ENCODE peak calls at places on chromosomes 1 and 21, in four cellular contexts. One of them, this sample, is unnamed.

GRCh38 chr1:27504588-27505419 is 14.8 kb upstream of the WASF2 start:
- DNase-seq in fibroblast of mammary gland: peak
- DNase-seq in CD8-positive, alpha-beta T cell: no peak
- DNase-seq in CD8-positive, alpha-beta memory T cell: no peak
- DNase-seq in this sample: peak

GRCh38 chr1:93349231-93350135 is 3.8 kb downstream of the DR1 start:
- DNase-seq in fibroblast of mammary gland: peak
- DNase-seq in CD8-positive, alpha-beta T cell: no peak
- DNase-seq in CD8-positive, alpha-beta memory T cell: no peak
- DNase-seq in this sample: no peak

GRCh38 chr21:29787011-29787909 is 152.5 kb downstream of the GRIK1 start:
- DNase-seq in fibroblast of mammary gland: no peak
- DNase-seq in CD8-positive, alpha-beta T cell: no peak
- DNase-seq in CD8-positive, alpha-beta memory T cell: no peak
- DNase-seq in this sample: no peak

GRCh38 chr1:78292361-78292760 is 198.4 kb upstream of the PTGFR start:
- DNase-seq in fibroblast of mammary gland: peak
- DNase-seq in CD8-positive, alpha-beta T cell: no peak
- DNase-seq in CD8-positive, alpha-beta memory T cell: no peak
- DNase-seq in this sample: no peak

GRCh38 chr1:71464016-71464415 is 383.2 kb upstream of the ZRANB2 start:
- DNase-seq in fibroblast of mammary gland: peak
- DNase-seq in CD8-positive, alpha-beta T cell: no peak
- DNase-seq in CD8-positive, alpha-beta memory T cell: no peak
- DNase-seq in this sample: peak

GRCh38 chr21:35412231-35412630 is 363.1 kb upstream of the RUNX1 start:
- DNase-seq in fibroblast of mammary gland: no peak
- DNase-seq in CD8-positive, alpha-beta T cell: no peak
- DNase-seq in CD8-positive, alpha-beta memory T cell: no peak
- DNase-seq in this sample: no peak

GRCh38 chr1:205351984-205352713 is 4.6 kb downstream of the KLHDC8A start:
- DNase-seq in fibroblast of mammary gland: peak
- DNase-seq in CD8-positive, alpha-beta T cell: no peak
- DNase-seq in CD8-positive, alpha-beta memory T cell: no peak
- DNase-seq in this sample: no peak

GRCh38 chr1:115883240-115883639 is 42.3 kb upstream of the NHLH2 start:
- DNase-seq in fibroblast of mammary gland: no peak
- DNase-seq in CD8-positive, alpha-beta T cell: no peak
- DNase-seq in CD8-positive, alpha-beta memory T cell: no peak
- DNase-seq in this sample: no peak

GRCh38 chr1:6424000-6424565 is 493 bp upstream of the ESPN start:
- DNase-seq in fibroblast of mammary gland: no peak
- DNase-seq in CD8-positive, alpha-beta T cell: no peak
- DNase-seq in CD8-positive, alpha-beta memory T cell: no peak
- DNase-seq in this sample: no peak

GRCh38 chr21:21163904-21164303 is 165.7 kb downstream of the NCAM2 start:
- DNase-seq in fibroblast of mammary gland: peak
- DNase-seq in CD8-positive, alpha-beta T cell: peak
- DNase-seq in CD8-positive, alpha-beta memory T cell: peak
- DNase-seq in this sample: peak

GRCh38 chr1:8495928-8496401 is 178.1 kb downstream of the SLC45A1 start:
- DNase-seq in fibroblast of mammary gland: peak
- DNase-seq in CD8-positive, alpha-beta T cell: no peak
- DNase-seq in CD8-positive, alpha-beta memory T cell: no peak
- DNase-seq in this sample: peak

GRCh38 chr1:230509281-230509977 is 83.3 kb upstream of the PGBD5 start:
- DNase-seq in fibroblast of mammary gland: peak
- DNase-seq in CD8-positive, alpha-beta T cell: no peak
- DNase-seq in CD8-positive, alpha-beta memory T cell: no peak
- DNase-seq in this sample: peak

GRCh38 chr21:9008636-9009035 is 1512.7 kb upstream of the TPTE start:
- DNase-seq in fibroblast of mammary gland: no peak
- DNase-seq in CD8-positive, alpha-beta T cell: no peak
- DNase-seq in CD8-positive, alpha-beta memory T cell: no peak
- DNase-seq in this sample: no peak

GRCh38 chr1:178093958-178094751 is at the start of gene RASAL2:
- DNase-seq in fibroblast of mammary gland: peak
- DNase-seq in CD8-positive, alpha-beta T cell: no peak
- DNase-seq in CD8-positive, alpha-beta memory T cell: no peak
- DNase-seq in this sample: peak

This sample was measured in M059J.